ENCODE peak calls at places on chromosomes 13 and 19, in five cellular contexts. R is HCT116, E is GM23248, B is MM.1S, G is PC-3. F is an unnamed sample.

GRCh38 chr13:26257049-26257448 is 3.1 kb downstream of the CDK8 start:
- DNase-seq in R (no peak), E (no peak), B (no peak), G (no peak), F (no peak)

GRCh38 chr13:20689291-20689690 is 14.2 kb upstream of the IL17D start:
- DNase-seq in R (no peak), E (no peak), G (peak), B (no peak), F (no peak)

GRCh38 chr13:60148918-60149317 is 14.8 kb downstream of the DIAPH3 start:
- DNase-seq in E (no peak), R (no peak), B (no peak), G (no peak), F (no peak)

GRCh38 chr19:1862068-1862423 is 1.3 kb downstream of the KLF16 start:
- DNase-seq in B (no peak), R (no peak), G (no peak), E (no peak), F (peak)

GRCh38 chr19:39304701-39305571 is 8.7 kb downstream of the IFNL1 start:
- DNase-seq in E (no peak), R (no peak), G (no peak), B (no peak), F (no peak)

GRCh38 chr19:55146078-55146647 is 2.8 kb downstream of the TNNT1 start:
- DNase-seq in B (no peak), G (peak), E (peak), R (peak), F (peak)

GRCh38 chr13:33057019-33057785 is 41.0 kb downstream of the KL start:
- DNase-seq in E (peak), G (peak), R (no peak), B (no peak), F (peak)

GRCh38 chr13:22936228-22936627 is 244.6 kb upstream of the SGCG start:
- DNase-seq in E (no peak), G (no peak), B (no peak), R (no peak), F (no peak)

GRCh38 chr13:52395704-52396103 is 10.3 kb downstream of the THSD1 start:
- DNase-seq in E (no peak), R (no peak), G (no peak), B (no peak), F (no peak)

GRCh38 chr19:3222709-3223108 is 1.8 kb upstream of the CELF5 start:
- DNase-seq in B (no peak), E (no peak), G (no peak), R (no peak), F (no peak)

GRCh38 chr19:3229346-3229743 is 4.9 kb downstream of the CELF5 start:
- DNase-seq in G (no peak), E (no peak), R (no peak), B (no peak), F (no peak)

GRCh38 chr19:3227054-3227626 is 2.7 kb downstream of the CELF5 start:
- DNase-seq in R (no peak), E (no peak), B (no peak), G (no peak), F (no peak)

GRCh38 chr19:3224346-3225325 is at the start of gene CELF5:
- DNase-seq in E (peak), G (peak), R (no peak), B (peak), F (peak)

DNA sequence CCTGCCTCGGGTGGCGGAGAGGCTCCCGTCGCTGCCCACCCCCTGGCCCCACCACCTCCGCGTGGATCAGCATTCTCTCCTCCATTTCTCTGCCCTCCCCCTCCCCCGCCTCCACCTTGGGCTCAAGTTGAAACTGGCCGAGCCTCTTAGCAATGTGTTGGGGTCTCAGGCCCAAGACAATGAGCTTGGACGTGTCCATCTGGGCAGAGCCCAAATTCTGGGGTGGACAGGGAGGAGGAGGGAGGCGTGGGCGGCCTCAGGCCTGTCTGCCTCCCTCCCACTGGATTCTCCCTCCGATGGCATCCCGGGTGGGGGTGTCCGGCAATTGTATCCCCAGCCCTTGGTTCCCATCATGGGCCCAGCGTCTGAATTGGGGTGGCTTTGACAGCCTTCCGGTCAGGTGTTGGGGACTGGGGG is 1.2 kb downstream of the CELF5 start:
- DNase-seq in R (no peak), E (no peak), B (no peak), G (no peak), F (no peak)
- H3K9ac ChIP-seq in R (no peak), E (no peak), B (no peak), G (no peak), F (no peak)

DNA sequence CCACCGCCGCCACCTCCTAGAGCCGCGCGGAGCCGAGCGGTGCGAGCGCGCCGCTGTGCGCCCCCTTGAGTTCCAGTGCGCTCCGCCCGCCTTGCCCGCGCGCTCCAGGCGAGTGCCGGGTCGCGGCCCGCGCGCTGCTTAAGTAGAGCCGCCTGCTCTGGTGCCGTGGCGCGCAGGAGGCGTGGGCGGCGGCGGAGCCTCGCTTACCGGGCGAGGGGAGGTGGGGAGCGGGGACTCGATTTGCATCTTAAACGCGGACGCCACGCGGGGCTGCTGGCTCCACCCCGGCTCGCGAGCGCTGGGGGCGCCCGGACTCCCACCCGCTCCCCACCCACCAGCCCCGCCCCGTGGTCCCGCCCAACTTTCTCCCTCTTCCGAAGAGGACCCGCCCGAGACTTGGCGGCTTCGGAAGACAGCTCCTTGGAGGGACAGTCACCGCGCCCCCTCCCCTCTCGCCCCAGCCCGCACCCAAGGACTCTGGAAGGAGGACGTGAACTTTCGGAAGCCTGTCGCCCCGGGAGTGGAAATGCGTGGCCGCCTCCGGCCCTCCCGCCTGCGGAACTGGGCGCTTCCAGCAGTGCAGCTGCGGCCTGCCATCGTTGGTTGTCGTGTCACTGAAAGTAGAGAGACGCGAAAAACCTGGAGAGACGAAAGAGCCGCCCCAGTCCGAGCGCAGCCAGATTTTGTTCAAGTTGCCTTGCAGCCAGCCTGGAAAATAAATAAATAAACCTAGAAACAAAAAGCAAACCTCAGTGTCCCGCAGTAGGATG is at the start of gene KCTD12:
- DNase-seq in R (peak), B (peak), E (peak), G (peak), F (peak)
- TF ChIP-seq EZH2 in R (no peak), B (no peak), E (no peak), G (no peak), F (no peak)

GRCh38 chr13:72255908-72256307 is 388.9 kb upstream of the DACH1 start:
- DNase-seq in B (peak), G (peak), R (peak), E (no peak), F (peak)
- TF ChIP-seq EZH2phosphoT487 in B (no peak), G (no peak), R (no peak), E (no peak), F (no peak)

DNA sequence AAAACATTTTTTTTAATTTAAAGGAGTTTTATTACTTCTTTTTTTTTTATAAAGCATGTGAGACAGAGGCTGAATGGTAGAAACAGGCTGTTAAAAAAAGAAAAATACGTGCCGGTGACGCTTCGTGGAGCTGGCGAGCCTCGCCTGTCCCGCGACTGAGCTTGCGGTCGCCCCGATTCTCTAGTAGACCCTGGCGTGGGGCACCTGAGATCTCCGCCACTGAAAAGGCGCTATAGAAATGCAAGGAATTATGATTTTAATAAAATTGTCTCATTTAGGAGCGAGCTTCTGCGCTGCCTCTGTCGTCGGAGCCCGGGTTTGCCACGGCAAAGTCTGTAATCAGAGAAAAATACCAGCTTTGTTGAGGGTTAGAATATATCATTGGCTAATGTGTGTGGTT is 18.4 kb downstream of the NFIX start:
- DNase-seq in E (peak), B (no peak), R (no peak), G (peak), F (no peak)
- H3K9ac ChIP-seq in E (peak), B (no peak), R (peak), G (peak), F (no peak)

GRCh38 chr19:49073514-49074378 is 1.2 kb upstream of the KCNA7 start:
- DNase-seq in R (peak), B (no peak), G (peak), E (peak), F (peak)
- TF ChIP-seq EZH2 in R (no peak), B (no peak), G (no peak), E (peak), F (no peak)

GRCh38 chr13:101965096-101965495 is 436.8 kb downstream of the FGF14 start:
- DNase-seq in B (no peak), G (no peak), R (no peak), E (no peak), F (no peak)
- TF ChIP-seq EZH2phosphoT487 in B (no peak), G (no peak), R (no peak), E (no peak), F (no peak)

GRCh38 chr13:40960721-40961120 is 58.4 kb downstream of the ELF1 start:
- DNase-seq in G (no peak), E (no peak), B (no peak), R (no peak), F (no peak)

GRCh38 chr13:40961224-40961623 is 57.9 kb downstream of the ELF1 start:
- DNase-seq in G (no peak), B (no peak), R (no peak), E (no peak), F (no peak)

GRCh38 chr13:40963927-40964326 is 55.2 kb downstream of the ELF1 start:
- DNase-seq in B (no peak), R (peak), E (peak), G (peak), F (no peak)

GRCh38 chr13:40958655-40959054 is 60.5 kb downstream of the ELF1 start:
- DNase-seq in R (no peak), G (no peak), B (no peak), E (no peak), F (no peak)

DNA sequence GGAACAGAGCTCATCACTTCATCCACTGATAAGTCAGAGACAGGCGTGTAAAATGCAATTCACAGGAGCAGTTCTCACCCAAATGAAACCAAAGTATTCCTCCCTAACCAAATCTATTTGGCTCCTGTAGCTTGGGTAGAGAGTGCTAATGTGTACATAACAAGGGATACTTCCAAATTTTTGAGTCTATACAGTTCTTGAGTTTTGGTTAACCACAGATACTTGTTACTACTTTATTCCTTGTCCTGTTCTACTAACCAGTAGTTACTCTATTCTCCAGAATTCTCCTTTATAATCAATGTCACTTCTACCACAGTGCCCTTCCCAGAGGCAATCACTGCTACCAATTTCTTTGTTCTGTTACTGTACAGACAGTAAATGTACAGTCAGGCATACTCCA is 57.3 kb downstream of the ELF1 start:
- DNase-seq in E (no peak), G (no peak), R (no peak), B (no peak), F (no peak)
- H3K9ac ChIP-seq in E (no peak), G (no peak), R (no peak), B (no peak), F (no peak)

GRCh38 chr19:18603958-18604819 is 2.4 kb downstream of the CRLF1 start:
- DNase-seq in R (no peak), G (no peak), E (no peak), B (no peak), F (peak)
- TF ChIP-seq EZH2 in R (no peak), G (no peak), E (peak), B (no peak), F (peak)